ENCODE peak calls at places on chromosomes 16 and 17, in five cellular contexts. L, V, J, Y and B are unnamed samples. For H3K4me1, the result is how much of the 10 kb centered on the place peaks cover.

GRCh38 chr17:69597898-69598692 is 183.6 kb downstream of the MAP2K6 start:
- DNase-seq in L (no peak), V (no peak), J (no peak), Y (no peak), B (peak)

GRCh38 chr17:37674511-37674910 is 31.3 kb upstream of the DDX52 start:
- DNase-seq in L (no peak), V (no peak), J (no peak), Y (no peak), B (no peak)

GRCh38 chr17:40038882-40039513 is 15.2 kb downstream of the MED24 start:
- DNase-seq in L (no peak), V (peak), J (no peak), Y (peak), B (peak)

GRCh38 chr17:44198721-44199552 is 747 bp downstream of the ATXN7L3 start:
- DNase-seq in L (peak), V (peak), J (peak), Y (peak), B (no peak)

GRCh38 chr17:61698244-61698643 is 107.2 kb upstream of the NACA2 start:
- DNase-seq in L (no peak), V (no peak), J (no peak), Y (no peak), B (no peak)

GRCh38 chr16:10536814-10537389 is 43.5 kb downstream of the EMP2 start:
- DNase-seq in L (no peak), V (no peak), J (no peak), Y (no peak), B (peak)

GRCh38 chr17:45371414-45372324 is 54.8 kb upstream of the MAP3K14 start:
- DNase-seq in L (no peak), V (peak), J (no peak), Y (peak), B (peak)

GRCh38 chr17:80948961-80949450 is 42.6 kb upstream of the CHMP6 start:
- DNase-seq in L (no peak), V (peak), J (no peak), Y (no peak), B (no peak)

GRCh38 chr16:576823-577201 is 7.0 kb downstream of the PIGQ start:
- DNase-seq in L (no peak), V (no peak), J (no peak), Y (no peak), B (no peak)

GRCh38 chr16:85872666-85873561 is 26.0 kb upstream of the IRF8 start:
- DNase-seq in L (no peak), V (no peak), J (no peak), Y (no peak), B (no peak)
- H3K4me1 ChIP-seq in L (under half), V (under half), J (under half), Y (under half), B (under half)

DNA sequence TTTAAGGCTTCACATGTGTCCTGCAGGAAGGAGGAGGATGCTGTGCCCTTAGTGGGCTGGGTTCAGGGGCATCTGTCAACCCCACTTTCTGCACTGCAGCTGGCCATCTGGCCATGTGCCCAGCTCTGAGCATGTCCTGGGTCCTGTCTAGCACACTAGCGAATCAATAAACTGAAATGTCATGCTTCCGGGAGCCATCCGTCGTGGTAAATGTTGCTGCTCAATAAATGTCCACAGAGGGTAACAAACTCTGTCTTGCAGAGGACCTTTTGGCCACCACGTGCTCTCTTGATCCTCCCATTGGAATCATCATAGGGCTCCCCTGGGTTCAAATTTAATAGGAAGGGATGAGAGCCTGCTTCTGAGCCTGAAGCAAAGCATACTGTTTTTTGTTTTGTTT is 168.6 kb upstream of the PIRT start:
- DNase-seq in L (no peak), V (no peak), J (no peak), Y (no peak), B (no peak)
- H3K4me1 ChIP-seq in L (under half), V (under half), J (under half), Y (under half), B (under half)

GRCh38 chr17:66942453-66943264 is 21.8 kb upstream of the CACNG4 start:
- DNase-seq in L (no peak), V (no peak), J (no peak), Y (no peak), B (no peak)

GRCh38 chr17:66938656-66939055 is 25.9 kb upstream of the CACNG4 start:
- DNase-seq in L (no peak), V (no peak), J (no peak), Y (no peak), B (no peak)

GRCh38 chr17:66941773-66942452 is 22.6 kb upstream of the CACNG4 start:
- DNase-seq in L (no peak), V (no peak), J (no peak), Y (no peak), B (no peak)

GRCh38 chr17:66941249-66941648 is 23.3 kb upstream of the CACNG4 start:
- DNase-seq in L (no peak), V (no peak), J (no peak), Y (no peak), B (no peak)

GRCh38 chr17:66939461-66940114 is 24.9 kb upstream of the CACNG4 start:
- DNase-seq in L (no peak), V (no peak), J (no peak), Y (no peak), B (no peak)
- H3K4me1 ChIP-seq in L (under half), V (under half), J (under half), Y (under half), B (under half)

GRCh38 chr16:70399951-70400350 is 38.9 kb downstream of the ST3GAL2 start:
- DNase-seq in L (no peak), V (no peak), J (no peak), Y (no peak), B (no peak)

GRCh38 chr16:70399326-70399725 is 39.6 kb downstream of the ST3GAL2 start:
- DNase-seq in L (no peak), V (no peak), J (no peak), Y (no peak), B (no peak)

GRCh38 chr16:70407811-70408274 is 31.1 kb downstream of the ST3GAL2 start:
- DNase-seq in L (no peak), V (no peak), J (no peak), Y (no peak), B (no peak)

GRCh38 chr16:70398177-70398743 is 40.6 kb downstream of the ST3GAL2 start:
- DNase-seq in L (no peak), V (no peak), J (no peak), Y (no peak), B (no peak)

GRCh38 chr16:70402916-70403659 is 35.8 kb downstream of the ST3GAL2 start:
- DNase-seq in L (no peak), V (no peak), J (no peak), Y (no peak), B (peak)
- H3K4me1 ChIP-seq in L (under half), V (under half), J (under half), Y (under half), B (under half)

GRCh38 chr16:84178146-84178765 is 8.6 kb downstream of the TAF1C start:
- DNase-seq in L (no peak), V (no peak), J (no peak), Y (no peak), B (no peak)
- H3K4me1 ChIP-seq in L (under half), V (under half), J (under half), Y (under half), B (under half)

GRCh38 chr16:88706288-88706964 is at the start of the genes CTU2 and RNF166:
- DNase-seq in L (peak), V (peak), J (peak), Y (peak), B (peak)
- H3K4me1 ChIP-seq in L (under half), V (under half), J (under half), Y (under half), B (under half)

GRCh38 chr17:17568772-17569195 is 22.7 kb downstream of the PEMT start:
- DNase-seq in L (peak), V (peak), J (peak), Y (peak), B (no peak)

GRCh38 chr17:17564896-17565295 is 26.6 kb downstream of the PEMT start:
- DNase-seq in L (no peak), V (no peak), J (no peak), Y (no peak), B (no peak)

GRCh38 chr17:17565471-17566365 is 25.8 kb downstream of the PEMT start:
- DNase-seq in L (no peak), V (no peak), J (no peak), Y (no peak), B (no peak)

GRCh38 chr17:17567631-17568030 is 23.9 kb downstream of the PEMT start:
- DNase-seq in L (no peak), V (peak), J (no peak), Y (peak), B (no peak)

GRCh38 chr17:17567114-17567513 is 24.4 kb downstream of the PEMT start:
- DNase-seq in L (no peak), V (peak), J (no peak), Y (peak), B (no peak)
- H3K4me1 ChIP-seq in L (under half), V (under half), J (under half), Y (under half), B (under half)

GRCh38 chr16:81612351-81613170 is 166.5 kb upstream of the PLCG2 start:
- DNase-seq in L (no peak), V (no peak), J (no peak), Y (no peak), B (no peak)
- H3K4me1 ChIP-seq in L (under half), V (under half), J (under half), Y (under half), B (under half)

DNA sequence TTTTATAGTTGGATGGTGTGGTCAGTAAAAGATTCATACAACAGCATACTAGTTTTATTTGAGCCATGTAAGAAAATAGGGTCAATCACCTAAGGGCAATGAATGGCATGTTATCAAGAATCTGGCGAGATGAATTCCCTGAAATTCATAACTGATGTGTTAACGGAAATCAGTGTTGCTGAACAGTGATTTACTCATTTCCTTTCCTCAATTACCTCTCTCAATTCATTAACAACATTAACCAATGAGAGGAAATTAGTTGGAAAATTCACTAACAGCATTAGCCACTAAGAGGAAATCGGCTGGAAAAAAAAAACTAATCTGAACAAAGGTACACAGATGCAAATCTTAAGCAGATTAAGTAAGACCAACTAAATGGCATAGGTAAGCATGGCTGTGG is 6.3 kb downstream of the CMTR2 start:
- DNase-seq in L (no peak), V (no peak), J (no peak), Y (no peak), B (no peak)
- H3K4me1 ChIP-seq in L (under half), V (under half), J (under half), Y (under half), B (under half)